ENCODE peak calls at places on chromosomes 5 and 9, in five cellular contexts. D, H, Y, F and G are unnamed samples.

GRCh38 chr5:93581738-93582414 is 857 bp upstream of the NR2F1-AS1 start:
- DNase-seq in H (peak), D (peak), Y (no peak), F (no peak), G (peak)

GRCh38 chr9:82934949-82935348 is 128.0 kb downstream of the RASEF start:
- DNase-seq in Y (no peak), D (peak), H (peak), F (peak), G (peak)

GRCh38 chr9:87119328-87119881 is 172.1 kb upstream of the GAS1 start:
- DNase-seq in H (peak), F (no peak), D (peak), Y (no peak), G (peak)

GRCh38 chr5:147913786-147914185 is 7.4 kb upstream of the C5orf46 start:
- DNase-seq in F (no peak), D (no peak), H (peak), Y (no peak), G (peak)

GRCh38 chr5:103369125-103370120 is 110.9 kb downstream of the MACIR start:
- DNase-seq in H (no peak), Y (no peak), D (no peak), F (no peak), G (no peak)

GRCh38 chr5:96093890-96094381 is 132.3 kb upstream of the ELL2 start:
- DNase-seq in Y (no peak), H (no peak), F (peak), D (no peak), G (peak)

GRCh38 chr9:134206317-134207300 is 42.2 kb upstream of the RNU6ATAC start:
- DNase-seq in F (no peak), Y (no peak), H (no peak), D (no peak), G (no peak)

GRCh38 chr9:37946971-37947370 is 43.0 kb upstream of the SLC25A51 start:
- DNase-seq in Y (no peak), H (no peak), F (no peak), D (no peak), G (no peak)

GRCh38 chr9:134041649-134041962 is 16.3 kb downstream of the BRD3OS start:
- DNase-seq in Y (no peak), F (no peak), H (no peak), D (no peak), G (no peak)

GRCh38 chr5:10351199-10351881 is 2.2 kb upstream of the MARCHF6 start:
- DNase-seq in Y (no peak), F (no peak), H (peak), D (peak), G (peak)

GRCh38 chr5:177393990-177394389 is 6.5 kb downstream of the PFN3 start:
- DNase-seq in F (no peak), Y (no peak), H (no peak), D (no peak), G (no peak)
- TF ChIP-seq CTCF in F (no peak), Y (no peak), H (no peak), D (no peak), G (no peak)

GRCh38 chr5:168843998-168844374 is 264.8 kb upstream of the PANK3 start:
- DNase-seq in D (no peak), H (no peak), F (no peak), Y (no peak), G (no peak)
- H3K4me3 ChIP-seq in D (no peak), H (no peak), F (no peak), Y (no peak), G (no peak)

DNA sequence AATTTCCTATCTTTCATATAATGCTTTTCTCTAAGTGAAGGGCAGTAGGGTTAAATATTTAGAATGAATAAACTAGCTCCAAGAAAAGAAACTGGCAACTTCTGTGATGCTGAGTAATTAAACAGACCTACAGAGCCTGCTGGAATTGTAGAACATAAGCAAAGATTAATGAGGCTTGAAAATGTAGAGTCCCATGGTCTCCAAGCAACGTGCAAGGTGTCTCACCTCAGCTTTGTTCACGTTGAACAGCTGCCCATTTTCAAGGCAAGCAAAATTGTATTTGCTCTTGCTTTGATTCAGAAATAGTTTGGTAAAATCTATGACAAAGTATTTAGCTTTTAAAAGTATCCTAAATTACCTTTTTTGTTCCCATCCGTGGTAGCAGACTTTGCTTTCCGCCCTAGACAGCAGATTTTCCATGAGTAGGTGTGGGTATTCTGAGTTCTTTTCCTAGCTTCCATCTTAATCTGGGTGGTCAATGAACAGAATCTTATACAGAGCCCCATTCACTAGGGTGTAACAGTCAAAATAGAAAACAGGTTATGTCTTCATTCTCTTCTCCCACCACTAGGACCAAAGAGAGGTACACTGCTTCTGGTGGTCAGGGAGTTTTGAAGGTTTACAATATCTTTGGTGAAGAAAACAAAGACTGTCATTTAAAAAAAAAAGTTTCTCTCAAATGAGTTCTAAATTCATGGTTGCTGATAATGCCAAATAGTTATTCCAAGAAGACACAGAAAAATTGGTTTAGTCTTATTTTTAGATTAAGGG is 52.1 kb upstream of the TYRP1 start:
- DNase-seq in Y (no peak), D (no peak), H (no peak), F (no peak), G (no peak)
- TF ChIP-seq CTCF in Y (no peak), D (no peak), H (no peak), F (no peak), G (no peak)

GRCh38 chr5:9009931-9010652 is 535.8 kb downstream of the SEMA5A start:
- DNase-seq in H (no peak), F (no peak), D (peak), Y (no peak), G (peak)

GRCh38 chr5:9015250-9015936 is 530.5 kb downstream of the SEMA5A start:
- DNase-seq in H (no peak), Y (no peak), D (peak), F (no peak), G (no peak)

GRCh38 chr5:9020996-9021395 is 524.9 kb downstream of the SEMA5A start:
- DNase-seq in F (no peak), Y (no peak), H (no peak), D (no peak), G (no peak)

GRCh38 chr5:9013147-9013546 is 532.7 kb downstream of the SEMA5A start:
- DNase-seq in F (no peak), D (no peak), H (no peak), Y (no peak), G (no peak)

DNA sequence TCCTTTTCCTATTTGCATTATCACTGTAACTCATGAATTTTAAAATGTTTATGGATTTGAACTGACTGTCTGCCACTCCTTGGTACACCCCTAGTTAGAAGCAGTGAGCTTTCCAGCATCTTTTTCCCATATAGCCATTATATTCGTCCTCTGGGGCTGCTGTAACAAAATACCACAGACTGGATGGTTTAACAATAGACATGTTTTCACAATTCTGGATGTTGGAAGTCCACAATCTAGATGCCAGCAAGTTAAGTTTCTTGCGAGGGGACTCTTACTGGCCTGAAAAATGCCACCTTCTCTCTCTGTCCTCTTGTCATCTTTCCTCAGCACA is 530.0 kb downstream of the SEMA5A start:
- DNase-seq in H (no peak), D (no peak), F (no peak), Y (no peak), G (no peak)
- H3K4me3 ChIP-seq in H (no peak), D (no peak), F (no peak), Y (no peak), G (no peak)

GRCh38 chr9:136109351-136110081 is 9.2 kb downstream of the TMEM250 start:
- DNase-seq in Y (peak), D (peak), F (peak), H (peak), G (peak)
- TF ChIP-seq CTCF in Y (peak), D (no peak), F (peak), H (no peak), G (no peak)

DNA sequence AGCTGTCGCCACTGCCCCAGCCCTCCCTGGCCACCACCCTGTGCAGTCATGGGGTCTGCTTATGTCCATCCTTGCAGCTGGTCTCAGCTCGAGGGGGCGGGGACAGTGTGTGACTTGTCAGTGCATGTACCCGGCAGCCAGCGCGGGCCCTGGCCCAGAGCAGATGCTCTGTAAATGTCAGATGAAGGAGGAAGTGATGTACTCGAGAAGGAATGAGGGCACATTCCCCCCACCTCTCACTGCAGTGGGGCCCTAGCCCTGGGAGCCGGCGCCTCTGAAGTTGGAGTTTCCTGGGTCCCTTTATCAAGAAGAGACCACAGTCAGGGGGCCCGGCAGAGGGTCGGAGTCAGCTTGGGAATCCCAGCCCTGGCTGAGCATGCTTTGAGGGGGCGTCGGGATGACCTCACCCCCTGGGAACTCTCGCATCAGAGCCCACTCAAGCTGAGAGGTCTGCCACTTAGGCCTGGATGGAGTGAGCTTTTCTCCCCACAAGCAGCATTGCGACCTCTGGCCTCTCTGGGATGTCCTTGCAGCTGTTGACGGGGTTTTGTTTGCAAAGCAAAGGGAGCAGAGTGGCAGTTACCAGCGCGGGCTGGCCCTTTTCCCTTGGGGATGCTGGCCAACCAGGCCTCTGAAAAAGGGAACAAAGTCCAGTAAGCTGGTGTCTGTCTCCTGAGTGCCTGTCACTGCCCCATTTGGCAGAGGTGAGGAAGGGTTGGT is 19.0 kb downstream of the NEURL1B start:
- DNase-seq in H (no peak), D (peak), Y (peak), F (no peak), G (peak)
- H3K4me3 ChIP-seq in H (no peak), D (no peak), Y (no peak), F (no peak), G (no peak)

DNA sequence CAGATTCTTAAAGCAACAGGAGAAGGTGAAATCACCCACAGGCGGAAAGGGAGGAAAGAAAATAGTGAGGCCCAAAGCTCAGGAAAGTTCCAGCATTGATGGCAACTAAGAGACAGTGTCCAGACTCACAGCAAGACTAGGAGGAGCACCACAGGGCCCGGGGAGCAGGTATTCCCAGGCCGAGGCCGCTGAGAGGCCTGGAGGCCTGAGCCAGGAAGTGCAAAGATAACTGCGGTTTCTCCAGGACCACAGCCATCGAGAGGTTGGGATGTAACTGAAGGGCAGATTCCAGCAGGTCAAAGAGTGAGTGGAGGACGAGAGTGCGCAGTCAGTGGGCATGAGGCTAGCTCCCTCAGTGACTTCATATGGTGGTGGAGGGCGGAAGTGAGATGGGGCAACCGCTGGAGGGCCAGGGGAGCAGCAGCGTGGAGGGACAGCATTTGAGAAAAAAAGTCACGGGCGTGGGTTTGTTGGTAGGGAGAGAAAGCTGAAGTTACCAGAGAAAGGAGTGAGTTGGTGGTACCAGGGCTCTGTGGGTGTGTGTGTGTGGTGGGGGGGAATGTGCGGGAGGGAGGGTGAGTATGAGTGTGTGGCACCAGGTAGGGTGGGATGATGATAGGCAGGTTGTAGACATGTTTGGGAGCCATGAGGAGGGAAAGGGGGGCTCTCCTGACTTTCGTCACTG is 89.7 kb downstream of the PSD2 start:
- DNase-seq in Y (no peak), F (no peak), H (no peak), D (no peak), G (no peak)
- TF ChIP-seq CTCF in Y (no peak), F (no peak), H (no peak), D (no peak), G (no peak)